ENCODE peak calls at places on chromosome 3, in nine cellular contexts. T is sigmoid colon, L is fibroblast of pulmonary artery, C is neural crest cell, B is AG20443, F is A172, Y is T-helper 2 cell, S is upper lobe of right lung, Q is mesothelial cell of epicardium. I is an unnamed sample.

GRCh38 chr3:139234491-139234890 is 109.3 kb upstream of the MRPS22 start:
- DNase-seq in C (no peak), L (no peak), T (no peak), F (no peak), Y (no peak), B (no peak), S (no peak), Q (no peak), I (no peak)

GRCh38 chr3:184513276-184514150 is 48.1 kb upstream of the EPHB3 start:
- DNase-seq in T (peak), C (peak), Y (peak), B (peak), F (peak), Q (peak), L (peak), S (peak), I (peak)

GRCh38 chr3:120615863-120616599 is 19.9 kb downstream of the NDUFB4 start:
- DNase-seq in C (no peak), L (peak), T (peak), F (peak), S (no peak), B (peak), Y (no peak), Q (no peak), I (peak)

GRCh38 chr3:156664285-156665178 is 9.9 kb upstream of the TIPARP start:
- DNase-seq in C (no peak), B (no peak), Q (no peak), Y (no peak), F (no peak), S (no peak), L (no peak), T (no peak), I (no peak)

GRCh38 chr3:158830391-158830790 is 28.5 kb downstream of the MFSD1 start:
- DNase-seq in Q (no peak), C (no peak), Y (no peak), F (peak), T (no peak), B (no peak), S (no peak), L (peak), I (peak)

GRCh38 chr3:122984007-122984406 is 43.6 kb downstream of the SEMA5B start:
- DNase-seq in B (no peak), Q (no peak), T (no peak), L (no peak), S (no peak), C (no peak), Y (no peak), F (no peak), I (no peak)

GRCh38 chr3:13484861-13485590 is 4.9 kb downstream of the HDAC11 start:
- DNase-seq in S (peak), T (peak), C (no peak), Q (peak), B (peak), F (peak), L (peak), Y (peak), I (peak)

GRCh38 chr3:45683417-45684326 is 5.5 kb upstream of the SACM1L start:
- DNase-seq in T (no peak), C (no peak), L (no peak), Y (no peak), Q (no peak), B (no peak), S (no peak), F (no peak), I (peak)

GRCh38 chr3:196524527-196524926 is 9.4 kb upstream of the SMCO1 start:
- DNase-seq in F (peak), Y (no peak), S (no peak), T (no peak), B (no peak), Q (no peak), L (peak), C (no peak), I (no peak)

GRCh38 chr3:99666201-99666600 is 27.8 kb downstream of the COL8A1 start:
- DNase-seq in S (no peak), L (peak), C (no peak), Q (no peak), F (no peak), B (no peak), Y (no peak), T (no peak), I (no peak)

GRCh38 chr3:20511863-20512262 is 325.9 kb upstream of the SGO1 start:
- DNase-seq in F (peak), B (peak), C (no peak), L (peak), T (no peak), S (no peak), Y (no peak), Q (no peak), I (peak)

GRCh38 chr3:32969656-32970055 is 18.2 kb downstream of the CCR4 start:
- DNase-seq in Y (no peak), L (no peak), S (no peak), C (no peak), T (no peak), B (no peak), F (no peak), Q (no peak), I (peak)

I was measured in fibroblast of lung.